ENCODE peak calls at places on chromosomes 16 and 17, in ten cellular contexts. I, J, R, X, M, C, A, K, U and F are unnamed samples.

GRCh38 chr16:75225678-75226515 is 7.1 kb downstream of the CTRB1 start:
- DNase-seq in R (no peak), X (no peak), A (no peak), M (no peak), C (no peak), U (no peak), J (no peak), I (no peak), K (no peak), F (no peak)

GRCh38 chr17:26774291-26775218 is 519.4 kb upstream of the WSB1 start:
- DNase-seq in C (no peak), J (no peak), I (no peak), A (no peak), M (no peak), U (no peak), K (peak), R (no peak), X (no peak), F (no peak)

GRCh38 chr17:2899911-2900310 is 103.7 kb downstream of the RAP1GAP2 start:
- DNase-seq in C (no peak), U (no peak), R (no peak), J (peak), K (no peak), X (no peak), M (no peak), A (no peak), I (no peak), F (no peak)

GRCh38 chr17:40315206-40315605 is 6.2 kb downstream of the RARA start:
- DNase-seq in A (no peak), M (no peak), U (no peak), I (no peak), J (no peak), R (no peak), K (no peak), X (no peak), C (no peak), F (no peak)

GRCh38 chr16:67552476-67552875 is 9.8 kb upstream of the CTCF start:
- DNase-seq in J (no peak), X (no peak), I (no peak), U (no peak), C (no peak), M (no peak), A (no peak), K (no peak), R (no peak), F (no peak)

GRCh38 chr17:2695961-2696760 is 15.4 kb downstream of the CLUH start:
- DNase-seq in X (no peak), J (no peak), A (no peak), R (no peak), M (no peak), I (no peak), U (no peak), C (no peak), K (peak), F (no peak)

GRCh38 chr17:35041390-35041789 is 22.1 kb downstream of the RFFL start:
- DNase-seq in K (no peak), M (no peak), X (no peak), J (no peak), U (no peak), I (no peak), A (no peak), R (no peak), C (no peak), F (no peak)

GRCh38 chr17:57927048-57927723 is 28.0 kb downstream of the CUEDC1 start:
- DNase-seq in M (no peak), C (no peak), U (no peak), X (no peak), J (no peak), K (peak), I (peak), A (no peak), R (no peak), F (no peak)

GRCh38 chr16:12092347-12092882 is 115.9 kb downstream of the SNX29 start:
- DNase-seq in X (no peak), K (peak), U (no peak), M (no peak), J (no peak), A (no peak), I (peak), R (no peak), C (no peak), F (no peak)

GRCh38 chr17:66975188-66975587 is 10.7 kb downstream of the CACNG4 start:
- DNase-seq in R (no peak), C (no peak), J (no peak), A (no peak), U (no peak), I (no peak), K (no peak), X (no peak), M (no peak), F (no peak)

GRCh38 chr17:42055003-42055402 is 4.6 kb upstream of the C17orf113 start:
- DNase-seq in M (no peak), R (no peak), I (no peak), A (no peak), X (no peak), J (no peak), K (no peak), C (no peak), U (no peak), F (no peak)

GRCh38 chr16:80751167-80751566 is 53.2 kb downstream of the CDYL2 start:
- DNase-seq in U (no peak), M (no peak), X (no peak), K (peak), C (no peak), I (peak), R (no peak), J (no peak), A (no peak), F (no peak)

GRCh38 chr16:79601978-79602609 is 1.6 kb upstream of the MAF start:
- DNase-seq in R (peak), U (peak), A (peak), C (peak), J (peak), X (peak), K (peak), I (peak), M (peak), F (no peak)

GRCh38 chr16:2224183-2224486 is 744 bp downstream of the E4F1 start:
- DNase-seq in A (no peak), X (no peak), I (peak), C (no peak), M (no peak), R (no peak), K (no peak), U (no peak), J (no peak), F (no peak)

GRCh38 chr16:68126395-68126794 is 41.2 kb downstream of the NFATC3 start:
- DNase-seq in I (no peak), J (no peak), K (no peak), C (no peak), R (no peak), U (no peak), X (no peak), M (no peak), A (no peak), F (peak)

GRCh38 chr17:76275382-76276068 is 10.4 kb downstream of the UBALD2 start:
- DNase-seq in J (no peak), C (no peak), U (no peak), M (no peak), R (no peak), K (no peak), A (no peak), I (no peak), X (no peak), F (no peak)

GRCh38 chr17:78133971-78134898 is 3.7 kb downstream of the TMC8 start:
- DNase-seq in I (no peak), X (no peak), M (no peak), A (peak), C (peak), J (no peak), U (peak), R (peak), K (no peak), F (no peak)